ENCODE peak calls at places on chromosomes 2 and 18, in seven cellular contexts. N, I, H, T, A, F and B are unnamed samples.
A peak's percentile ranks its signal among the peaks of the same experiment; 100 is the strongest.

GRCh38 chr2:162233197-162233596 is 10.0 kb downstream of the FAP start:
- DNase-seq in I (peak; percentile 91), T (no peak), N (no peak), H (peak; percentile 94), A (no peak), F (no peak), B (peak; percentile 59)

GRCh38 chr2:27581417-27582128 is 1.3 kb upstream of the ZNF512 start:
- DNase-seq in A (no peak), I (no peak), H (no peak), F (no peak), T (no peak), N (peak; percentile 2), B (no peak)

GRCh38 chr2:82501217-82501616 is 1957.9 kb downstream of the SUCLG1 start:
- DNase-seq in H (no peak), F (no peak), N (no peak), I (no peak), A (no peak), T (no peak), B (no peak)

GRCh38 chr2:208179028-208179609 is 10.7 kb downstream of the C2orf80 start:
- DNase-seq in A (no peak), F (no peak), I (peak; percentile 34), N (no peak), H (no peak), T (no peak), B (no peak)

GRCh38 chr2:65320042-65320711 is 92.5 kb downstream of the ACTR2 start:
- DNase-seq in I (peak; percentile 95), T (peak; percentile 69), A (peak; percentile 28), F (peak; percentile 97), H (peak; percentile 7), N (no peak), B (peak; percentile 96)

GRCh38 chr2:38765149-38765548 is 12.9 kb upstream of the GEMIN6 start:
- DNase-seq in N (no peak), H (no peak), F (peak; percentile 73), T (no peak), A (no peak), I (peak; percentile 77), B (peak; percentile 93)

GRCh38 chr18:27005589-27005988 is 140.1 kb upstream of the AQP4 start:
- DNase-seq in A (no peak), T (peak; percentile 8), N (no peak), F (peak; percentile 38), H (no peak), I (peak; percentile 12), B (peak; percentile 13)

GRCh38 chr18:60471652-60472051 is 99.1 kb upstream of the MC4R start:
- DNase-seq in F (no peak), H (no peak), T (no peak), I (no peak), A (no peak), N (no peak), B (no peak)

GRCh38 chr2:148888003-148888501 is 13.0 kb downstream of the KIF5C start:
- DNase-seq in T (no peak), F (no peak), I (no peak), H (no peak), A (no peak), N (peak; percentile 6), B (no peak)